ENCODE peak calls at places on chromosomes 13 and 19, in nine cellular contexts. J is activated naive CD4-positive, alpha-beta T cell treated with anti-CD3 and anti-CD28 coated beads, Interleukin-2, amount 10 ng/mL, durations not matched to agents 7 days and 5 days; C is GM13976; V is choroid plexus epithelial cell; E is Peyer's patch; L is uterus; R is foreskin fibroblast; S is stimulated activated CD4-positive, alpha-beta T cell treated with anti-CD3 and anti-CD28 coated beads, Interleukin-15, amount 100 ng/mL, for 1 hour; X is fibroblast of pulmonary artery. D is an unnamed sample.

GRCh38 chr13:51229731-51230130 is 7.5 kb downstream of the FAM124A start:
- DNase-seq in R (no peak), C (no peak), L (no peak), E (no peak), V (no peak), J (no peak), X (no peak), S (no peak), D (no peak)

GRCh38 chr19:14089662-14090508 is 666 bp downstream of the SAMD1 start:
- DNase-seq in C (no peak), R (peak), V (peak), J (peak), L (peak), S (peak), X (peak), E (peak), D (peak)

GRCh38 chr19:1017115-1017905 is 3.6 kb downstream of the TMEM259 start:
- DNase-seq in S (no peak), J (no peak), C (no peak), R (no peak), L (no peak), V (no peak), X (no peak), E (no peak), D (no peak)

GRCh38 chr19:3374369-3375112 is 8.2 kb downstream of the NFIC start:
- DNase-seq in L (peak), S (no peak), E (no peak), V (no peak), R (peak), X (no peak), J (no peak), C (no peak), D (peak)

GRCh38 chr19:35013047-35013819 is 13.1 kb downstream of the GRAMD1A start:
- DNase-seq in J (peak), S (peak), V (peak), C (peak), L (peak), R (peak), E (peak), X (peak), D (peak)

GRCh38 chr13:98978280-98978679 is 416 bp upstream of the DOCK9 start:
- DNase-seq in J (no peak), X (peak), S (no peak), E (no peak), L (no peak), C (no peak), V (peak), R (peak), D (no peak)

GRCh38 chr13:75181906-75182305 is 300.1 kb downstream of the TBC1D4 start:
- DNase-seq in E (no peak), V (peak), R (peak), J (no peak), X (peak), C (no peak), S (no peak), L (no peak), D (no peak)

GRCh38 chr19:48419158-48419920 is 25.9 kb downstream of the GRIN2D start:
- DNase-seq in V (peak), C (peak), J (peak), S (peak), R (peak), E (peak), L (no peak), X (peak), D (peak)

GRCh38 chr19:19321143-19321577 is 531 bp downstream of the MAU2 start:
- DNase-seq in V (peak), L (no peak), J (no peak), R (peak), C (no peak), S (no peak), E (no peak), X (no peak), D (no peak)

GRCh38 chr19:55179570-55180484 is at the start of gene SYT5:
- DNase-seq in V (peak), E (no peak), J (peak), R (peak), X (no peak), S (peak), L (no peak), C (peak), D (peak)

GRCh38 chr19:39070888-39071287 is 13.3 kb upstream of the ACP7 start:
- DNase-seq in R (peak), L (no peak), E (no peak), J (no peak), S (no peak), C (no peak), V (peak), X (no peak), D (no peak)

D was measured in right cardiac atrium.